ENCODE peak calls at places on chromosomes 7 and 10, in five cellular contexts. O is Karpas-422, U is heart right ventricle, R is skeletal muscle cell, F is psoas muscle. B is an unnamed sample.

GRCh38 chr10:59283456-59284082 is 78.8 kb downstream of the FAM13C start:
- DNase-seq in O (no peak), U (no peak), R (peak), F (peak), B (no peak)

GRCh38 chr10:33008499-33009243 is 50.6 kb upstream of the ITGB1 start:
- DNase-seq in O (peak), U (peak), R (peak), F (no peak), B (no peak)

GRCh38 chr10:43202224-43202656 is 64.0 kb downstream of the CSGALNACT2 start:
- DNase-seq in O (peak), U (no peak), R (no peak), F (peak), B (peak)

GRCh38 chr7:120554960-120555571 is 282.1 kb downstream of the KCND2 start:
- DNase-seq in O (peak), U (peak), R (peak), F (no peak), B (no peak)

GRCh38 chr10:3780766-3781457 is 4.1 kb downstream of the KLF6 start:
- DNase-seq in O (no peak), U (no peak), R (no peak), F (no peak), B (no peak)

GRCh38 chr7:26663905-26664673 is 200.3 kb downstream of the SKAP2 start:
- DNase-seq in O (peak), U (no peak), R (no peak), F (no peak), B (no peak)

GRCh38 chr7:115634633-115635032 is 395.9 kb downstream of the TFEC start:
- DNase-seq in O (no peak), U (no peak), R (no peak), F (no peak), B (no peak)

GRCh38 chr10:90947025-90947960 is 26.4 kb upstream of the ANKRD1 start:
- DNase-seq in O (no peak), U (no peak), R (no peak), F (no peak), B (no peak)

GRCh38 chr7:157576415-157576814 is 239.6 kb downstream of the DNAJB6 start:
- DNase-seq in O (peak), U (no peak), R (no peak), F (no peak), B (peak)

GRCh38 chr7:38367301-38367700 is 93.9 kb upstream of the TARP start:
- DNase-seq in O (no peak), U (no peak), R (no peak), F (no peak), B (no peak)

GRCh38 chr7:136030867-136031318 is 53.7 kb upstream of the MTPN start:
- DNase-seq in O (no peak), U (no peak), R (no peak), F (no peak), B (no peak)

GRCh38 chr7:80279760-80280159 is 145.1 kb downstream of the GNAI1 start:
- DNase-seq in O (no peak), U (peak), R (no peak), F (no peak), B (no peak)

GRCh38 chr10:129870926-129871660 is 93.0 kb downstream of the EBF3 start:
- DNase-seq in O (no peak), U (no peak), R (peak), F (peak), B (no peak)

GRCh38 chr10:124660404-124661125 is 83.6 kb downstream of the FAM53B start:
- DNase-seq in O (no peak), U (no peak), R (no peak), F (no peak), B (no peak)

GRCh38 chr10:113261806-113262205 is 291.0 kb upstream of the HABP2 start:
- DNase-seq in O (no peak), U (no peak), R (no peak), F (no peak), B (no peak)

GRCh38 chr7:1192171-1192676 is 32.2 kb upstream of the ZFAND2A start:
- DNase-seq in O (no peak), U (no peak), R (peak), F (no peak), B (no peak)

GRCh38 chr10:57786331-57786730 is 481.4 kb downstream of the IPMK start:
- DNase-seq in O (no peak), U (no peak), R (no peak), F (no peak), B (no peak)

GRCh38 chr10:8416192-8416701 is 361.8 kb downstream of the GATA3 start:
- DNase-seq in O (no peak), U (no peak), R (no peak), F (no peak), B (no peak)

GRCh38 chr7:154425326-154425725 is 373.1 kb downstream of the DPP6 start:
- DNase-seq in O (no peak), U (no peak), R (no peak), F (no peak), B (no peak)

GRCh38 chr10:102782698-102783540 is 39.2 kb downstream of the WBP1L start:
- DNase-seq in O (no peak), U (peak), R (peak), F (peak), B (peak)

GRCh38 chr7:106165328-106165727 is 53.2 kb upstream of the SYPL1 start:
- DNase-seq in O (peak), U (no peak), R (peak), F (no peak), B (no peak)

GRCh38 chr10:43380610-43381222 is 9.3 kb downstream of the FXYD4 start:
- DNase-seq in O (peak), U (no peak), R (no peak), F (no peak), B (no peak)

GRCh38 chr7:115292381-115292780 is 370.5 kb downstream of the MDFIC start:
- DNase-seq in O (no peak), U (no peak), R (no peak), F (no peak), B (no peak)

GRCh38 chr7:55420535-55420934 is 55.4 kb downstream of the LANCL2 start:
- DNase-seq in O (no peak), U (no peak), R (no peak), F (no peak), B (no peak)

GRCh38 chr10:35367107-35367859 is 31.0 kb downstream of the CCNY start:
- DNase-seq in O (no peak), U (no peak), R (no peak), F (no peak), B (no peak)

GRCh38 chr7:23617482-23617881 is 20.3 kb downstream of the CCDC126 start:
- DNase-seq in O (no peak), U (no peak), R (no peak), F (no peak), B (no peak)

GRCh38 chr7:131604841-131605279 is 48.4 kb upstream of the PODXL start:
- DNase-seq in O (no peak), U (no peak), R (peak), F (no peak), B (no peak)

GRCh38 chr10:125880719-125881118 is 373 bp downstream of the DHX32 start:
- DNase-seq in O (no peak), U (no peak), R (no peak), F (no peak), B (no peak)

GRCh38 chr7:4818000-4818794 is 42.8 kb downstream of the AP5Z1 start:
- DNase-seq in O (no peak), U (no peak), R (no peak), F (peak), B (no peak)

GRCh38 chr7:25951414-25952276 is 200.4 kb upstream of the NFE2L3 start:
- DNase-seq in O (peak), U (no peak), R (no peak), F (no peak), B (peak)

DNA sequence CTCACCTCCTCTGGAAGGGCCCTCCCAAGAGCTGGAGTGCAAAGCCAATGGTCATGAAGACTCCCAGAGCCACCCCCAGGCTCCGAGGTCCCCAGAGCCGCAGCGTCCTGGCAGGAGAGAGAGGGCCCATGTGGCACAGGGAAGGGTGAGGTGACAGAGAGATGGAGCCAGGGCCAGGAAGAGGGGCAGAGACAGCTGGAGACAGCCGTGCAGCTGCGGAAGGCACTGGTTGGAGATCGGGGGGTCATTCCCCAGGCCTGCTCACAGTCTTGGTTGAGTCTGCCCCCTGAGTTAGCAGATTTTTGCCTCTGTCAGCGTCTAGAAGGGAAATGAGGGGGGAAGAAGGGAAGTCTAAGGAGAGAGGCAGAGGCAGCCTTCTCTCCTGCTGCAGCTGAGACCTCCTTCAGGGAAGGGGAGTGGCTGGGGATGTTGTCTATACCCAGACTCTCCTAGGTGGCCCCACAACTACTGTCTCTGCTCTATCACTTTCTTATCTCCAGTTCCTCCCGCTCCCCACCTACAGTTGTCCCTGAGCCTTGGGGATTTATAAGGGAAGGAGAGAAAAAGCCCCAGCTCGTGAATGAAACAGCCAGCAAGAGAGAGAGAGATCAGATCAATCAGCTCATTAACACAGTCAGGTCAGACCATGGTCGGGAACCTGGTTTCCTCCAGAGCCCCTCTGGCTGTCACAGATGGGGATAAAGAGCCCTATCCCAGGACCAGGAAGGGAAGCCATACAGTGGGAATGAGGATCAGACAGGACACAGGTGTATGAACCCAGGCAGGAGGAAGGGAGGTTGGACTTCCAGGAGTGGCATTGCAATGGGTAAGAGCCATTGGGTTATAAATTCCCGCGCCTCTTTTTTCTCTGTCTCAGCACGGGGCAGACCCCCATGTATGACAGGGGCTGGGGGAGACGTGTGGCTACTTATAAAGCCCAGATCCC is 1.2 kb downstream of the GAL3ST4 start:
- DNase-seq in O (no peak), U (no peak), R (no peak), F (peak), B (no peak)
- H3K4me3 ChIP-seq in O (no peak), U (peak), R (peak), F (no peak), B (no peak)

GRCh38 chr7:128026551-128026950 is 4.7 kb downstream of the LRRC4 start:
- DNase-seq in O (no peak), U (no peak), R (no peak), F (no peak), B (no peak)

GRCh38 chr7:128029405-128029995 is 1.7 kb downstream of the LRRC4 start:
- DNase-seq in O (no peak), U (no peak), R (no peak), F (no peak), B (no peak)

GRCh38 chr7:128030263-128030998 is 806 bp downstream of the LRRC4 start:
- DNase-seq in O (no peak), U (no peak), R (no peak), F (no peak), B (no peak)

GRCh38 chr7:128025380-128025779 is 5.9 kb downstream of the LRRC4 start:
- DNase-seq in O (no peak), U (no peak), R (no peak), F (no peak), B (no peak)

GRCh38 chr7:128027485-128027980 is 3.7 kb downstream of the LRRC4 start:
- DNase-seq in O (peak), U (no peak), R (no peak), F (no peak), B (peak)
- H3K4me3 ChIP-seq in O (peak), U (no peak), R (no peak), F (no peak), B (no peak)

DNA sequence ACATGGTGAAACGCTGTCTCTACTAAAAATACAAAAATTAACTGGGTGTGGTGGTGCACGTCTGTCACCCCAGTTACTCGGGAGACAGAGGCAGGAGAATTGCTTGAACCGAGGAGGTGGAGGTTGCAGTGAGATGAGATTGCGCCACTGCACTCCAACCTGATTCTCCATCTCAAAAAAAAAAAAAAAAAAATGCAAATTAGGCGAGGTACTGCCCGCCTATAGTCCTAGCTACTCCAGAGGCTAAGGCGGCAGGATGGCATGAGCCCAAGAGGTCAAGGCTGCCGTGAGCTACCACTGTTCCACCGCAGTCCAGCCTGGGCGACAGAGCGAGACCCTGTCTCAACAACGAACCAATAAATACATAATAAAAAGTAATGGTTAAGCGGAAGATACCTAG is 1.1 kb upstream of the EIF4H start:
- DNase-seq in O (peak), U (no peak), R (no peak), F (no peak), B (peak)
- H3K4me3 ChIP-seq in O (peak), U (no peak), R (peak), F (peak), B (no peak)

DNA sequence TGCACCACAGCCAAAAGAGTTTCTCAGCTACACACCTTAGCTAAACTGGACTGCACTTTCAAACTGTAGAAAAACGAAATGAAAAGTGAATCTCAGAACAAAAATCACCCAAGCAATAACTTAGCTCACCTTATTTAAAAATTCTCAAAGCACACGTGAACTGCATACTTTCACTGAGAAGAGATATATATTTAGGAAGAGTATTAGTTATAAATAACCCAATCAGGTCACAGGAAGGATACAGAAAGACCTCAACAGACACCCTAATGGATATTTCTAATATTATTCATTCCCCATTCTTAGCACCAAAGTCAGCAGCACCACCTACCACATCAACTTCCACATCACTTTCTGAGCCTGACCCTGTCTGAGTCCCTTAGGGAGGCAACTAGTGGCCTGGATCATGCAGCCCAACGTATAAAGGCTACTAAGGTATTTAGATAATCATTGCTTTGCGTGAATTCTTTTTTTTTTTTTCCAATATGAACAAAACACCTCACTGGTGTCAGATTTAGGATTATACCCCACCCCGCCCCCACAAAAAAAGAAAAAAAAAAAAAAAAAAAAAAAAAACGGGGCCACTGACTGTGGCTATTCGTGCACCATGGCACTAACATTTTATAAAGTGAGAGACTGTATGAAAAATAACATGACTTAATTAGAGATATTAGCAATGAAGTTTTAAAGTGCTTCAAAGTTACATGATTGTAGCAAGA is 2.6 kb downstream of the ABI1 start:
- DNase-seq in O (peak), U (no peak), R (no peak), F (no peak), B (no peak)
- H3K4me3 ChIP-seq in O (peak), U (no peak), R (no peak), F (peak), B (no peak)

GRCh38 chr7:41696323-41696916 is 6.5 kb downstream of the INHBA start:
- DNase-seq in O (peak), U (peak), R (peak), F (peak), B (peak)
- H3K4me3 ChIP-seq in O (no peak), U (peak), R (peak), F (peak), B (no peak)

GRCh38 chr10:61397175-61397986 is 55.8 kb downstream of the TMEM26 start:
- DNase-seq in O (peak), U (no peak), R (peak), F (no peak), B (no peak)
- H3K4me3 ChIP-seq in O (peak), U (peak), R (no peak), F (peak), B (no peak)

GRCh38 chr7:21028186-21028989 is 241.7 kb upstream of the SP8 start:
- DNase-seq in O (no peak), U (no peak), R (no peak), F (no peak), B (peak)
- H3K4me3 ChIP-seq in O (no peak), U (no peak), R (no peak), F (no peak), B (no peak)

B was measured in mucosa of descending colon.